ENCODE peak calls at places on chromosomes 11 and 22, in four cellular contexts. W is NAMALWA; S is GDM1; U is stimulated activated CD4-positive, alpha-beta T cell treated with anti-CD3 and anti-CD28 coated beads, Interleukin-1b, Interleukin-23, amount 100 ng/mL, for 24 hours. M is an unnamed sample.

GRCh38 chr11:74000770-74001169 is 8.1 kb downstream of the UCP3 start:
- DNase-seq in S (no peak), U (no peak), W (no peak), M (no peak)

GRCh38 chr22:47102648-47103047 is 340.2 kb downstream of the TBC1D22A start:
- DNase-seq in W (no peak), U (no peak), S (no peak), M (no peak)

GRCh38 chr22:33758125-33758483 is 162.2 kb downstream of the LARGE1 start:
- DNase-seq in S (no peak), W (no peak), U (no peak), M (no peak)

GRCh38 chr11:93686812-93687211 is 25.3 kb downstream of the CEP295 start:
- DNase-seq in S (no peak), U (no peak), W (no peak), M (no peak)

GRCh38 chr11:46741600-46742484 is 22.8 kb downstream of the F2 start:
- DNase-seq in W (no peak), U (no peak), S (no peak), M (no peak)

GRCh38 chr11:114058871-114059277 is 637 bp upstream of the ZBTB16 start:
- DNase-seq in U (no peak), W (no peak), S (no peak), M (no peak)

GRCh38 chr11:1706634-1707400 is 9.8 kb downstream of the KRTAP5-6 start:
- DNase-seq in S (peak), U (no peak), W (no peak), M (peak)

GRCh38 chr22:45885941-45886395 is 91.0 kb downstream of the WNT7B start:
- DNase-seq in S (no peak), U (no peak), W (no peak), M (no peak)

GRCh38 chr22:28560005-28560742 is 119.5 kb downstream of the TTC28 start:
- DNase-seq in S (no peak), W (no peak), U (no peak), M (no peak)

M was measured in HL-60.